ENCODE peak calls at places on chromosome 3, in six cellular contexts. One of them, this sample, is unnamed.

GRCh38 chr3:14266361-14266760 is 87.7 kb downstream of the LSM3 start:
- DNase-seq in anterior cingulate cortex: peak
- DNase-seq in GM20000: no peak
- DNase-seq in T-helper 1 cell: no peak
- DNase-seq in glomerular endothelial cell: no peak
- DNase-seq in NCI-H1105: no peak
- DNase-seq in this sample: no peak

GRCh38 chr3:70816346-70816745 is 503.9 kb upstream of the MDFIC2 start:
- DNase-seq in anterior cingulate cortex: no peak
- DNase-seq in GM20000: no peak
- DNase-seq in T-helper 1 cell: no peak
- DNase-seq in glomerular endothelial cell: no peak
- DNase-seq in NCI-H1105: no peak
- DNase-seq in this sample: no peak

GRCh38 chr3:146077181-146077580 is 83.8 kb downstream of the PLOD2 start:
- DNase-seq in anterior cingulate cortex: no peak
- DNase-seq in GM20000: no peak
- DNase-seq in T-helper 1 cell: no peak
- DNase-seq in glomerular endothelial cell: no peak
- DNase-seq in NCI-H1105: no peak
- DNase-seq in this sample: no peak

GRCh38 chr3:87082806-87083440 is 92.0 kb upstream of the VGLL3 start:
- DNase-seq in anterior cingulate cortex: no peak
- DNase-seq in GM20000: peak
- DNase-seq in T-helper 1 cell: no peak
- DNase-seq in glomerular endothelial cell: peak
- DNase-seq in NCI-H1105: peak
- DNase-seq in this sample: no peak

GRCh38 chr3:117047951-117048705 is 338.5 kb downstream of the TUSC7 start:
- DNase-seq in anterior cingulate cortex: no peak
- DNase-seq in GM20000: no peak
- DNase-seq in T-helper 1 cell: no peak
- DNase-seq in glomerular endothelial cell: no peak
- DNase-seq in NCI-H1105: no peak
- DNase-seq in this sample: no peak

GRCh38 chr3:31562525-31562924 is 29.8 kb downstream of the STT3B start:
- DNase-seq in anterior cingulate cortex: no peak
- DNase-seq in GM20000: no peak
- DNase-seq in T-helper 1 cell: peak
- DNase-seq in glomerular endothelial cell: no peak
- DNase-seq in NCI-H1105: no peak
- DNase-seq in this sample: no peak

GRCh38 chr3:85933326-85933725 is 974.5 kb downstream of the CADM2 start:
- DNase-seq in anterior cingulate cortex: no peak
- DNase-seq in GM20000: no peak
- DNase-seq in T-helper 1 cell: no peak
- DNase-seq in glomerular endothelial cell: no peak
- DNase-seq in NCI-H1105: no peak
- DNase-seq in this sample: no peak

GRCh38 chr3:184135149-184135910 is at the start of gene EIF2B5:
- DNase-seq in anterior cingulate cortex: peak
- DNase-seq in GM20000: peak
- DNase-seq in T-helper 1 cell: peak
- DNase-seq in glomerular endothelial cell: peak
- DNase-seq in NCI-H1105: peak
- DNase-seq in this sample: peak

GRCh38 chr3:99023590-99024192 is 122.2 kb upstream of the DCBLD2 start:
- DNase-seq in anterior cingulate cortex: no peak
- DNase-seq in GM20000: peak
- DNase-seq in T-helper 1 cell: no peak
- DNase-seq in glomerular endothelial cell: peak
- DNase-seq in NCI-H1105: peak
- DNase-seq in this sample: peak

GRCh38 chr3:118772036-118773030 is 262.3 kb downstream of the IGSF11 start:
- DNase-seq in anterior cingulate cortex: no peak
- DNase-seq in GM20000: peak
- DNase-seq in T-helper 1 cell: no peak
- DNase-seq in glomerular endothelial cell: no peak
- DNase-seq in NCI-H1105: no peak
- DNase-seq in this sample: no peak

GRCh38 chr3:182618085-182618732 is 175.1 kb upstream of the ATP11B start:
- DNase-seq in anterior cingulate cortex: peak
- DNase-seq in GM20000: no peak
- DNase-seq in T-helper 1 cell: no peak
- DNase-seq in glomerular endothelial cell: no peak
- DNase-seq in NCI-H1105: peak
- DNase-seq in this sample: peak

GRCh38 chr3:174330303-174330702 is 528.8 kb upstream of the NAALADL2 start:
- DNase-seq in anterior cingulate cortex: no peak
- DNase-seq in GM20000: no peak
- DNase-seq in T-helper 1 cell: no peak
- DNase-seq in glomerular endothelial cell: no peak
- DNase-seq in NCI-H1105: no peak
- DNase-seq in this sample: no peak

GRCh38 chr3:18666655-18667054 is 241.5 kb upstream of the SATB1 start:
- DNase-seq in anterior cingulate cortex: no peak
- DNase-seq in GM20000: no peak
- DNase-seq in T-helper 1 cell: no peak
- DNase-seq in glomerular endothelial cell: no peak
- DNase-seq in NCI-H1105: no peak
- DNase-seq in this sample: no peak

GRCh38 chr3:188975612-188976314 is 196.0 kb upstream of the TPRG1 start:
- DNase-seq in anterior cingulate cortex: no peak
- DNase-seq in GM20000: no peak
- DNase-seq in T-helper 1 cell: no peak
- DNase-seq in glomerular endothelial cell: no peak
- DNase-seq in NCI-H1105: peak
- DNase-seq in this sample: peak

GRCh38 chr3:197309528-197310361 is 11.3 kb upstream of the DLG1 start:
- DNase-seq in anterior cingulate cortex: no peak
- DNase-seq in GM20000: no peak
- DNase-seq in T-helper 1 cell: no peak
- DNase-seq in glomerular endothelial cell: no peak
- DNase-seq in NCI-H1105: no peak
- DNase-seq in this sample: no peak

GRCh38 chr3:175307642-175308041 is 448.5 kb downstream of the NAALADL2 start:
- DNase-seq in anterior cingulate cortex: no peak
- DNase-seq in GM20000: no peak
- DNase-seq in T-helper 1 cell: no peak
- DNase-seq in glomerular endothelial cell: no peak
- DNase-seq in NCI-H1105: no peak
- DNase-seq in this sample: no peak

GRCh38 chr3:182111967-182112366 is 400.2 kb downstream of the SOX2 start:
- DNase-seq in anterior cingulate cortex: no peak
- DNase-seq in GM20000: no peak
- DNase-seq in T-helper 1 cell: no peak
- DNase-seq in glomerular endothelial cell: no peak
- DNase-seq in NCI-H1105: no peak
- DNase-seq in this sample: no peak